ENCODE peak calls at places on chromosomes 2 and 18, in seven cellular contexts. One of them, this sample, is unnamed.
A peak's percentile ranks its signal among the peaks of the same experiment; 100 is the strongest.

GRCh38 chr2:9909106-9909505 is 42.4 kb upstream of the GRHL1 start:
- DNase-seq in fibroblast of lung: peak; percentile 42
- DNase-seq in fibroblast of mammary gland: peak; percentile 66
- DNase-seq in EL: peak; percentile 21
- DNase-seq in neuronal stem cell: no peak
- DNase-seq in colonic mucosa: no peak
- DNase-seq in HS-5: no peak
- DNase-seq in this sample: no peak

GRCh38 chr2:171723724-171724683 is 36.7 kb downstream of the DYNC1I2 start:
- DNase-seq in colonic mucosa: no peak
- DNase-seq in EL: peak; percentile 11
- DNase-seq in HS-5: no peak
- DNase-seq in neuronal stem cell: peak; percentile 26
- DNase-seq in fibroblast of lung: peak; percentile 50
- DNase-seq in fibroblast of mammary gland: peak; percentile 34
- DNase-seq in this sample: peak; percentile 22

GRCh38 chr2:134119117-134119671 is 134.7 kb upstream of the MGAT5 start:
- DNase-seq in neuronal stem cell: no peak
- DNase-seq in fibroblast of mammary gland: no peak
- DNase-seq in colonic mucosa: no peak
- DNase-seq in HS-5: no peak
- DNase-seq in EL: no peak
- DNase-seq in fibroblast of lung: no peak
- DNase-seq in this sample: no peak

GRCh38 chr2:175454953-175455389 is 273.5 kb upstream of the ATP5MC3 start:
- DNase-seq in EL: no peak
- DNase-seq in fibroblast of mammary gland: no peak
- DNase-seq in colonic mucosa: no peak
- DNase-seq in neuronal stem cell: no peak
- DNase-seq in fibroblast of lung: no peak
- DNase-seq in HS-5: no peak
- DNase-seq in this sample: no peak

GRCh38 chr2:67311536-67311935 is 85.6 kb upstream of the ETAA1 start:
- DNase-seq in EL: peak; percentile 92
- DNase-seq in neuronal stem cell: no peak
- DNase-seq in fibroblast of mammary gland: peak; percentile 90
- DNase-seq in HS-5: peak; percentile 88
- DNase-seq in colonic mucosa: no peak
- DNase-seq in fibroblast of lung: peak; percentile 91
- DNase-seq in this sample: peak; percentile 48

GRCh38 chr2:30708491-30709290 is 98.6 kb downstream of the CAPN13 start:
- DNase-seq in colonic mucosa: peak; percentile 29
- DNase-seq in neuronal stem cell: no peak
- DNase-seq in HS-5: no peak
- DNase-seq in EL: no peak
- DNase-seq in fibroblast of lung: peak; percentile 39
- DNase-seq in fibroblast of mammary gland: peak; percentile 54
- DNase-seq in this sample: peak; percentile 19

GRCh38 chr2:83689402-83689801 is 769.7 kb downstream of the SUCLG1 start:
- DNase-seq in neuronal stem cell: no peak
- DNase-seq in colonic mucosa: no peak
- DNase-seq in EL: no peak
- DNase-seq in HS-5: no peak
- DNase-seq in fibroblast of mammary gland: no peak
- DNase-seq in fibroblast of lung: no peak
- DNase-seq in this sample: no peak

GRCh38 chr2:111617299-111617803 is 266.6 kb downstream of the ANAPC1 start:
- DNase-seq in fibroblast of lung: peak; percentile 75
- DNase-seq in EL: peak; percentile 50
- DNase-seq in neuronal stem cell: no peak
- DNase-seq in fibroblast of mammary gland: no peak
- DNase-seq in colonic mucosa: no peak
- DNase-seq in HS-5: peak; percentile 42
- DNase-seq in this sample: no peak

GRCh38 chr18:70290482-70291294 is 1.8 kb downstream of the SOCS6 start:
- DNase-seq in fibroblast of mammary gland: no peak
- DNase-seq in colonic mucosa: peak; percentile 28
- DNase-seq in neuronal stem cell: no peak
- DNase-seq in fibroblast of lung: no peak
- DNase-seq in HS-5: no peak
- DNase-seq in EL: no peak
- DNase-seq in this sample: no peak

GRCh38 chr2:34115076-34115475 is 516.0 kb upstream of the FAM98A start:
- DNase-seq in colonic mucosa: no peak
- DNase-seq in fibroblast of mammary gland: no peak
- DNase-seq in neuronal stem cell: no peak
- DNase-seq in HS-5: no peak
- DNase-seq in EL: no peak
- DNase-seq in fibroblast of lung: no peak
- DNase-seq in this sample: no peak

GRCh38 chr2:217799553-217800432 is 203.0 kb downstream of the TNS1 start:
- DNase-seq in colonic mucosa: no peak
- DNase-seq in EL: no peak
- DNase-seq in neuronal stem cell: no peak
- DNase-seq in fibroblast of mammary gland: no peak
- DNase-seq in fibroblast of lung: no peak
- DNase-seq in HS-5: no peak
- DNase-seq in this sample: no peak

GRCh38 chr18:5311273-5312009 is 15.9 kb upstream of the ZBTB14 start:
- DNase-seq in HS-5: peak; percentile 26
- DNase-seq in fibroblast of lung: no peak
- DNase-seq in colonic mucosa: no peak
- DNase-seq in neuronal stem cell: no peak
- DNase-seq in EL: no peak
- DNase-seq in fibroblast of mammary gland: peak; percentile 72
- DNase-seq in this sample: no peak

GRCh38 chr2:71796174-71796592 is 342.8 kb downstream of the DYSF start:
- DNase-seq in fibroblast of mammary gland: no peak
- DNase-seq in fibroblast of lung: peak; percentile 67
- DNase-seq in HS-5: peak; percentile 50
- DNase-seq in EL: peak; percentile 87
- DNase-seq in neuronal stem cell: no peak
- DNase-seq in colonic mucosa: no peak
- DNase-seq in this sample: peak; percentile 32

GRCh38 chr2:25521665-25522387 is 151.6 kb downstream of the DTNB start:
- DNase-seq in EL: peak; percentile 78
- DNase-seq in fibroblast of lung: peak; percentile 62
- DNase-seq in fibroblast of mammary gland: peak; percentile 84
- DNase-seq in neuronal stem cell: peak; percentile 26
- DNase-seq in colonic mucosa: peak; percentile 59
- DNase-seq in HS-5: peak; percentile 60
- DNase-seq in this sample: peak; percentile 55

GRCh38 chr2:42835577-42836371 is 43.4 kb upstream of the HAAO start:
- DNase-seq in fibroblast of mammary gland: peak; percentile 100
- DNase-seq in fibroblast of lung: peak; percentile 100
- DNase-seq in HS-5: peak; percentile 98
- DNase-seq in EL: peak; percentile 98
- DNase-seq in neuronal stem cell: no peak
- DNase-seq in colonic mucosa: no peak
- DNase-seq in this sample: peak; percentile 95

GRCh38 chr2:62409442-62409841 is 96.6 kb downstream of the TMEM17 start:
- DNase-seq in HS-5: no peak
- DNase-seq in fibroblast of lung: peak; percentile 51
- DNase-seq in neuronal stem cell: no peak
- DNase-seq in colonic mucosa: no peak
- DNase-seq in EL: peak; percentile 20
- DNase-seq in fibroblast of mammary gland: peak; percentile 65
- DNase-seq in this sample: peak; percentile 27

GRCh38 chr2:217797170-217797569 is 205.6 kb downstream of the TNS1 start:
- DNase-seq in fibroblast of mammary gland: no peak
- DNase-seq in HS-5: no peak
- DNase-seq in colonic mucosa: peak; percentile 17
- DNase-seq in fibroblast of lung: no peak
- DNase-seq in EL: no peak
- DNase-seq in neuronal stem cell: no peak
- DNase-seq in this sample: no peak

GRCh38 chr2:605674-606608 is 71.3 kb downstream of the TMEM18 start:
- DNase-seq in HS-5: no peak
- DNase-seq in fibroblast of mammary gland: no peak
- DNase-seq in fibroblast of lung: no peak
- DNase-seq in EL: no peak
- DNase-seq in neuronal stem cell: no peak
- DNase-seq in colonic mucosa: no peak
- DNase-seq in this sample: no peak

GRCh38 chr2:112155331-112156151 is 17.4 kb downstream of the FBLN7 start:
- DNase-seq in EL: no peak
- DNase-seq in fibroblast of mammary gland: no peak
- DNase-seq in fibroblast of lung: no peak
- DNase-seq in colonic mucosa: no peak
- DNase-seq in neuronal stem cell: no peak
- DNase-seq in HS-5: no peak
- DNase-seq in this sample: no peak

GRCh38 chr2:174350018-174350417 is 15.3 kb downstream of the SP9 start:
- DNase-seq in EL: no peak
- DNase-seq in fibroblast of lung: no peak
- DNase-seq in HS-5: no peak
- DNase-seq in neuronal stem cell: no peak
- DNase-seq in fibroblast of mammary gland: no peak
- DNase-seq in colonic mucosa: no peak
- DNase-seq in this sample: no peak

GRCh38 chr2:157727693-157728092 is 99.0 kb upstream of the ACVR1C start:
- DNase-seq in EL: no peak
- DNase-seq in fibroblast of lung: no peak
- DNase-seq in fibroblast of mammary gland: no peak
- DNase-seq in colonic mucosa: no peak
- DNase-seq in neuronal stem cell: no peak
- DNase-seq in HS-5: no peak
- DNase-seq in this sample: no peak

GRCh38 chr2:233368756-233369155 is 14.5 kb downstream of the DGKD start:
- DNase-seq in fibroblast of lung: no peak
- DNase-seq in fibroblast of mammary gland: no peak
- DNase-seq in HS-5: no peak
- DNase-seq in EL: no peak
- DNase-seq in neuronal stem cell: no peak
- DNase-seq in colonic mucosa: no peak
- DNase-seq in this sample: no peak

GRCh38 chr2:113240915-113241911 is 37.5 kb downstream of the PAX8 start:
- DNase-seq in fibroblast of mammary gland: peak; percentile 100
- DNase-seq in HS-5: peak; percentile 100
- DNase-seq in fibroblast of lung: peak; percentile 100
- DNase-seq in neuronal stem cell: no peak
- DNase-seq in colonic mucosa: no peak
- DNase-seq in EL: peak; percentile 100
- DNase-seq in this sample: peak; percentile 94

GRCh38 chr2:106542730-106543359 is 55.7 kb downstream of the CD8B2 start:
- DNase-seq in EL: peak; percentile 50
- DNase-seq in HS-5: peak; percentile 16
- DNase-seq in fibroblast of lung: peak; percentile 13
- DNase-seq in neuronal stem cell: peak; percentile 70
- DNase-seq in colonic mucosa: peak; percentile 80
- DNase-seq in fibroblast of mammary gland: peak; percentile 46
- DNase-seq in this sample: peak; percentile 43